ENCODE peak calls at places on chromosomes 2 and 18, in four cellular contexts. R is RWPE1, V is B cell, F is IMR-90. I is an unnamed sample.

GRCh38 chr18:38313851-38314250 is 748.3 kb upstream of the CELF4 start:
- DNase-seq in R (no peak), F (no peak), V (no peak), I (no peak)

GRCh38 chr2:9988320-9988719 is 36.8 kb downstream of the GRHL1 start:
- DNase-seq in V (no peak), F (no peak), R (no peak), I (no peak)

GRCh38 chr18:79867666-79868065 is 69.9 kb downstream of the KCNG2 start:
- DNase-seq in R (no peak), V (no peak), F (no peak), I (no peak)

GRCh38 chr18:45384137-45384998 is 230.9 kb upstream of the SLC14A2 start:
- DNase-seq in F (peak), R (peak), V (peak), I (peak)

GRCh38 chr2:200763422-200763821 is 48.3 kb upstream of the BZW1 start:
- DNase-seq in F (peak), R (no peak), V (no peak), I (no peak)

GRCh38 chr18:48290162-48290926 is 118.8 kb downstream of the ZBTB7C start:
- DNase-seq in V (no peak), R (no peak), F (no peak), I (no peak)

GRCh38 chr18:75977069-75977468 is 518.0 kb downstream of the ZNF516 start:
- DNase-seq in F (no peak), V (no peak), R (peak), I (no peak)

GRCh38 chr2:45013229-45014015 is 4.2 kb upstream of the SIX2 start:
- DNase-seq in V (no peak), F (no peak), R (no peak), I (no peak)

GRCh38 chr18:3624818-3625716 is 175.1 kb downstream of the TGIF1 start:
- DNase-seq in R (peak), F (peak), V (no peak), I (no peak)

GRCh38 chr2:187527262-187527661 is 27.0 kb downstream of the TFPI start:
- DNase-seq in R (no peak), F (peak), V (no peak), I (no peak)

GRCh38 chr2:164766931-164767330 is 74.7 kb downstream of the COBLL1 start:
- DNase-seq in F (no peak), V (no peak), R (no peak), I (no peak)
- TF ChIP-seq CTCF in F (no peak), V (no peak), R (no peak), I (no peak)

DNA sequence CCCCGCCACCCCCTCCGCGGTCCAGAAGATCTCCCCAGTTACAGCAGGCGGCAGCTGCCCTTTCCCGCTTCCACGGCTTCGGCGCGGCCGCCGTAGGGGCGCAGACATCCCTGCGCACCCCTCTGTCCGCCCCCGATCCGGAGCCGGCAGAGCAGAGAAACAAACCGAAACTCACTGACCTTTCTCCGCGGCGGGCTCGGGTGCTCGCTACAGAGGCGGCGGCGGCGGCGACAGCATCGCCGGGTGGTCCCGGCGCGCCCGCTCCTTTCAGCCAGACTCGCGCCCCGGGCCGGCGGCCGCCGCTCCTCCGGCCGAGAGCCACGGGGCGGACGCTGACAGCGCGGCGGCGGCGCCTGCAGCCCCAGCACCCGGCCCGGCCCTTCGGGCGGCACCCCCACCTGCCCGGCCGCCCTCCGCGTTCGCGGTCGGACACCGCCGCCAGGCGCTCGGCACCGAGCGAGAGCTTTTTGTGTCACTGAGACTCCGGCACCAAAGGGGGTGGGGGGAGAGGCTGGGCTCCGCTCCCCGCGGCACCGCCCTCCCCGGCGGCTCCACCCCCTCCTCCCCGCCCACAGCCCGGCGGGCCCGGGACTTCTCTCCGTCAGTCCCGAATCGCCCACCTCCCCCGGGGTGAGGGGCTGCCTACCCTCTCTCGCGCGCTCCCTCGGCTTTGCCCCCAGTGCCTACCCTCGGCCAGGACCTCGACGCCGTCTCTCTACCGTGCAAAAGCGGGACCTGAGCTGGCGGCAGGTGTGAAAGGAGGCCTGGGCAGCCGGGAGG is 1.4 kb upstream of the RNF152 start:
- DNase-seq in F (peak), V (no peak), R (peak), I (peak)
- TF ChIP-seq CTCF in F (peak), V (no peak), R (peak), I (peak)

DNA sequence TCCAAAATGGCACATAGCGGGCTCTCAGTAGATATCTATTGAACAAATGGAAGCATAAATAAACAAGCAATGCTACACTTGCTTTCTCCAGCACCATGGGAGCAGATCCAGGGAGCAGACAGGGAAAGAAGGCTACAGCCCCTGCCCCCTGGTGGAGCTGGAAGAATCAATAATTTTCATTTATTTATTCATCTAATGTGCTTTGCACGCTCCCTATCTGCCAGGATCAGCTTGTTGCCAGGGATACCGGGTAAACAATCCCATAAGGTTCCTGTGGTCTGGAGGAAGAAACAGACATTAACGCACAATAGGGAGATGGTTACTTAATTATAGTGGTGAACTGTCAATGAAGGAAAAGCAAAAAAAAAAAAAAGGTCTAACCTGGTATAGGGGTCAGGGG is 40.1 kb upstream of the CLASP1 start:
- DNase-seq in R (peak), F (peak), V (no peak), I (no peak)
- TF ChIP-seq CTCF in R (no peak), F (peak), V (no peak), I (no peak)

DNA sequence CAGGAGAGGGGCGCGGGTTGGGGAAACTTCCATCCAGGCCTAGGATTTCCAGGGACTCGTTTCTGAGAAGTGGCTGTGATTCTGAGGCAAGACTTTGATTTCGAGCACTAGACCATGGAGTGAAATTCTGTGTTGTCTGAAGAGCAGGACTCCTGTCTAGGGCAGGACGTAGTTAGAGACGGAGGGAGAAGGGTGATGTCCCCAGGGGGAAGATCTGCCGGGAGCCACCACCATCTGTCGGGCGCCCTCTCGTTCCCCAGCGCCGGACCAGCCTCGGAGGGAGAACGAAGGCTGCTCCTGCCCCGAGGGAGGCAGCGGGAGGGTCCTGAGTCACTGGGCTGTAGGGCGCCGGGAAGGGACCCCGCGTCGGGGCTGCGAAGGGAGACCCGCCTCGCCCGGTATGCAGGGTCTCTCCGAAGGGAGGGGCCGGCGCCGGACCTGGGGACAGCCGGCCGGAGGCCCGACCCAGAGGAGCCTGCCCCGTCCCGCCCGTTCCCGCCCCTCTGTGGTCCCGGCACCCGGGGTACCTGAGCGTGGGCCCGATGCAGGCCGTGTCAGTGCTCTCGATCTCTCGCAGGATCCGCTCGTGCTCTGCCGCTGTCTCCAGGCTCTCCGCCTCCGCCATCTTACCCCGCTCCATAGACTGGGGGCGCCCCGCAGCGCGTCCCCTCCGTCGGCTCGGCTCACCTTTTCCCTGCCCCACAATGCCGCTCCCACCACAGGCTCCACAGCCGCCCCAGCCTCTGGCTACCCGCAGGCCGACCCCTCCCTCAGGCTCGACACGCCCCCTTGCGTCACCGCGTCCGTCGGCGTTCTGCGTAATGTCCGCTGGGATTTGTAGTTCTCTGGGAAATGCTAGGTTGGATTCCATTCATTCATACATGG is at the start of gene EXOC6B:
- DNase-seq in V (peak), R (peak), F (peak), I (peak)
- TF ChIP-seq CTCF in V (no peak), R (no peak), F (no peak), I (no peak)

DNA sequence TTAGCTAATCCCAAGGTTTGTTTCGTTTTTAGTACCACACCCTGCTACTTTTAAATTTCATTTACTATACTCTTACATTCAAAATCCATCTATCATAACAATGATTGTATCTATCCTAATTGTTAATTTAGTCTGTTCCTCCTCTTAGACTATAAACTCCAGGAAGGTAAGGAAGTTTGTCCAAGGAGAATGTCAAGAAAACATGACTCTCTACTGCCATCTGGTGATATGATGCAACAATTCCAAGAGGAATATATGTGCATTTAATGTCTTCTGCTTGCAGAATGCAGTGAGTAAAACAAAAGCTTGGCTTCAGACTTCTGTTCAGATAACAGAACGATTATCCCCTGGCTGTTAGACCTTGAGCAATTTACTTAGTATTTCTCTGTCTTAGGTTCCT is 1267.1 kb downstream of the LRP1B start:
- DNase-seq in V (no peak), F (peak), R (peak), I (peak)
- TF ChIP-seq CTCF in V (peak), F (peak), R (peak), I (peak)

GRCh38 chr18:1585881-1586488 is 681.3 kb downstream of the ADCYAP1 start:
- DNase-seq in V (no peak), R (peak), F (peak), I (peak)
- TF ChIP-seq CTCF in V (peak), R (peak), F (peak), I (peak)

DNA sequence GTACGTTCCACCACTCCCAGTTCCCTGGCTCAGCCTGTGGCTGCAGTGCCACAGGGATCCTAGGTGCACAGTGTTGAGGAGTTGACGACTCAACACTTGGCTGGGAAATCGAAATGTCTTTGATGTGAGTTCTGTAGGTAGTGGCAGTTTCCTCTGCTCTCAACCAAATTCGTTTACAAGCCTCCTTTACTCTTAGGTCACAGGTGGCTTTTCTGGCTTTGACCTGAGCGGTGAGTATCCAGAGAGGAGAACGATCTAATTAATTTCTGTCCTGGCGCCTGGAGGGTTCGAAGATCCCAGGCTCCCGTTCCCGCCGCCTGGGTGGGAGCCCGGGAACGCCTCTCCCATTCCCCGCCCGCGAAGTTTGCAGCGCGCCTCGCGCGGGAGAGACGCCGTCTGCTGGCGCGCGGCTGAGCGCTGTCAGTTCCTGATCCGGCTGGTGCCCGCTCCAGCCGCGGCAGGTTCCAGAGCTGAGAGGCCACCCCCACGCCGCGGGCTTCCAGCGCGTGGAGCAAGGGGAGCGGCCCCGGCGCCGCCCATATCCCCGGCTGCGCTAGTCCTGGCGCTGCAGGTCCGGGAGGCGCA is at the start of gene LAMA3:
- DNase-seq in R (peak), F (peak), V (no peak), I (peak)
- TF ChIP-seq CTCF in R (peak), F (no peak), V (no peak), I (peak)

GRCh38 chr2:221635949-221636348 is 63.8 kb upstream of the EPHA4 start:
- DNase-seq in F (no peak), R (peak), V (no peak), I (no peak)
- TF ChIP-seq CTCF in F (no peak), R (no peak), V (no peak), I (no peak)